ENCODE peak calls at places on chromosomes 13 and 19, in five cellular contexts. F is NCI-H1930; T is activated CD4-positive, alpha-beta T cell treated with anti-CD3 and anti-CD28 coated beads, Interleukin-2, amount 50 U/mL, for 24 hours; H is skeletal muscle cell; B is AG08395. Z is an unnamed sample.

GRCh38 chr19:51501594-51502263 is at the start of gene SIGLEC12:
- DNase-seq in F (no peak), T (no peak), H (no peak), B (no peak), Z (no peak)

GRCh38 chr19:53549354-53549753 is 11.4 kb downstream of the ZNF331 start:
- DNase-seq in F (no peak), T (no peak), H (peak), B (peak), Z (no peak)

GRCh38 chr19:45692187-45693111 is at the start of gene QPCTL:
- DNase-seq in F (peak), T (peak), H (peak), B (peak), Z (peak)

GRCh38 chr13:74977498-74977897 is 504.5 kb downstream of the TBC1D4 start:
- DNase-seq in F (no peak), T (no peak), H (no peak), B (no peak), Z (no peak)

GRCh38 chr19:35955881-35956634 is 19.9 kb downstream of the LRFN3 start:
- DNase-seq in F (no peak), T (no peak), H (no peak), B (no peak), Z (no peak)

GRCh38 chr19:31181535-31181934 is 167.7 kb downstream of the TSHZ3 start:
- DNase-seq in F (no peak), T (no peak), H (no peak), B (no peak), Z (no peak)

GRCh38 chr13:28493740-28494536 is 990 bp downstream of the FLT1 start:
- DNase-seq in F (no peak), T (no peak), H (no peak), B (peak), Z (no peak)

GRCh38 chr19:35040826-35041547 is 534 bp upstream of the HPN start:
- DNase-seq in F (no peak), T (no peak), H (no peak), B (no peak), Z (no peak)

GRCh38 chr19:5635427-5635826 is 12.5 kb downstream of the SAFB start:
- DNase-seq in F (no peak), T (no peak), H (no peak), B (no peak), Z (no peak)

GRCh38 chr19:18473706-18474087 is 35.8 kb upstream of the ISYNA1 start:
- DNase-seq in F (no peak), T (no peak), H (no peak), B (no peak), Z (no peak)

GRCh38 chr19:3073159-3073563 is 10.9 kb upstream of the TLE5 start:
- DNase-seq in F (no peak), T (no peak), H (no peak), B (peak), Z (no peak)

Z was measured in T1000.